ENCODE peak calls at places on chromosomes 13 and 19, in six cellular contexts. G, Z, O, B, I and U are unnamed samples. For H3K4me1, the result is how much of the 10 kb centered on the place peaks cover.

GRCh38 chr13:100916943-100917342 is 242.3 kb upstream of the TMTC4 start:
- DNase-seq in B (no peak), O (no peak), Z (no peak), G (no peak), I (no peak), U (no peak)

GRCh38 chr13:20580257-20580656 is 13.3 kb downstream of the IFT88 start:
- DNase-seq in B (no peak), G (no peak), Z (no peak), O (no peak), I (no peak), U (no peak)

GRCh38 chr13:94280357-94280756 is 199.1 kb downstream of the DCT start:
- DNase-seq in I (no peak), Z (no peak), G (no peak), B (no peak), O (no peak), U (no peak)

GRCh38 chr13:27257648-27258253 is 6.4 kb downstream of the RPL21 start:
- DNase-seq in B (no peak), Z (no peak), O (no peak), G (no peak), I (no peak), U (no peak)

GRCh38 chr19:15532779-15533521 is 24.6 kb downstream of the CYP4F22 start:
- DNase-seq in I (no peak), O (no peak), Z (peak), B (no peak), G (no peak), U (peak)

GRCh38 chr19:21463449-21464105 is 41.8 kb upstream of the ZNF429 start:
- DNase-seq in Z (no peak), G (peak), B (peak), O (no peak), I (no peak), U (no peak)

GRCh38 chr13:51895906-51896888 is 34.4 kb downstream of the CCDC70 start:
- DNase-seq in O (no peak), G (peak), Z (peak), B (peak), I (peak), U (no peak)

GRCh38 chr13:65613004-65613403 is 1617.1 kb downstream of the PCDH9 start:
- DNase-seq in Z (no peak), I (peak), B (no peak), O (no peak), G (no peak), U (no peak)

GRCh38 chr19:19597809-19598306 is 20.6 kb downstream of the PBX4 start:
- DNase-seq in Z (no peak), I (no peak), O (no peak), G (no peak), B (no peak), U (no peak)

GRCh38 chr13:107864543-107865460 is 350.5 kb downstream of the LIG4 start:
- DNase-seq in B (no peak), G (no peak), O (no peak), Z (peak), I (peak), U (no peak)

GRCh38 chr13:32443111-32443510 is 15.2 kb upstream of the N4BP2L1 start:
- DNase-seq in G (no peak), O (no peak), B (no peak), Z (peak), I (peak), U (no peak)

GRCh38 chr13:77878186-77878585 is 40.4 kb downstream of the EDNRB start:
- DNase-seq in G (no peak), I (no peak), Z (peak), B (no peak), O (no peak), U (no peak)

GRCh38 chr19:50505856-50506611 is 5.0 kb downstream of the JOSD2 start:
- DNase-seq in B (no peak), O (no peak), I (no peak), Z (no peak), G (peak), U (no peak)

GRCh38 chr13:24038405-24038804 is 122.1 kb upstream of the SPATA13 start:
- DNase-seq in Z (peak), B (no peak), O (no peak), G (no peak), I (no peak), U (no peak)

GRCh38 chr19:6728346-6728745 is 7.9 kb upstream of the C3 start:
- DNase-seq in O (no peak), I (peak), Z (no peak), B (peak), G (no peak), U (no peak)

GRCh38 chr13:33206425-33206824 is 79.1 kb downstream of the STARD13 start:
- DNase-seq in G (no peak), Z (peak), O (no peak), B (no peak), I (no peak), U (no peak)

GRCh38 chr19:6532244-6532999 is 1.6 kb downstream of the TNFSF9 start:
- DNase-seq in G (no peak), B (no peak), O (no peak), I (peak), Z (no peak), U (no peak)

GRCh38 chr13:24252136-24252535 is 57.2 kb upstream of the C1QTNF9 start:
- DNase-seq in B (no peak), O (no peak), Z (no peak), G (no peak), I (no peak), U (no peak)

GRCh38 chr13:77040835-77041234 is 13.9 kb upstream of the FBXL3 start:
- DNase-seq in G (no peak), I (no peak), B (no peak), O (no peak), Z (no peak), U (no peak)

GRCh38 chr19:8252922-8253589 is 43.9 kb downstream of the CERS4 start:
- DNase-seq in G (peak), O (peak), Z (peak), B (peak), I (peak), U (peak)

GRCh38 chr13:57438072-57438471 is 193.5 kb upstream of the PCDH17 start:
- DNase-seq in Z (no peak), B (no peak), G (no peak), O (peak), I (no peak), U (no peak)

GRCh38 chr13:96075953-96076543 is 13.9 kb upstream of the HS6ST3 start:
- DNase-seq in Z (peak), G (no peak), I (peak), O (no peak), B (no peak), U (no peak)

GRCh38 chr19:35582760-35583159 is 3.2 kb upstream of the PMIS2 start:
- DNase-seq in B (no peak), Z (no peak), I (no peak), O (no peak), G (no peak), U (no peak)

GRCh38 chr13:112456138-112457056 is 80.2 kb downstream of the SPACA7 start:
- DNase-seq in B (no peak), O (no peak), G (no peak), I (no peak), Z (no peak), U (no peak)

GRCh38 chr19:36482876-36483275 is 6.5 kb downstream of the ZNF566 start:
- DNase-seq in I (no peak), O (no peak), Z (no peak), G (no peak), B (no peak), U (no peak)

GRCh38 chr13:113741101-113741731 is 17.8 kb upstream of the TMEM255B start:
- DNase-seq in Z (no peak), B (peak), O (no peak), I (no peak), G (no peak), U (no peak)

GRCh38 chr13:48942131-48942530 is 33.6 kb upstream of the FNDC3A start:
- DNase-seq in Z (peak), G (no peak), O (no peak), B (no peak), I (no peak), U (no peak)

GRCh38 chr13:72536668-72537399 is 190.6 kb downstream of the MZT1 start:
- DNase-seq in B (peak), I (no peak), O (no peak), Z (no peak), G (no peak), U (no peak)

GRCh38 chr13:27022571-27023311 is 148.9 kb downstream of the USP12 start:
- DNase-seq in Z (no peak), O (no peak), B (no peak), G (no peak), I (no peak), U (no peak)

GRCh38 chr13:101218484-101218883 is 197.8 kb downstream of the NALCN start:
- DNase-seq in Z (peak), B (no peak), G (no peak), I (no peak), O (no peak), U (no peak)

GRCh38 chr13:96806750-96807149 is 187.5 kb downstream of the OXGR1 start:
- DNase-seq in O (no peak), G (no peak), Z (no peak), I (no peak), B (no peak), U (no peak)

GRCh38 chr13:80419416-80419815 is 78.5 kb upstream of the SPRY2 start:
- DNase-seq in B (no peak), Z (no peak), G (no peak), O (no peak), I (no peak), U (no peak)

GRCh38 chr13:19960673-19961015 is 2.1 kb downstream of the ZMYM2 start:
- DNase-seq in B (no peak), O (no peak), I (no peak), Z (peak), G (no peak), U (no peak)

GRCh38 chr19:3821857-3822364 is 35.7 kb upstream of the MATK start:
- DNase-seq in Z (peak), I (peak), O (peak), G (peak), B (peak), U (peak)

GRCh38 chr19:54556194-54556593 is 17.4 kb upstream of the LILRA2 start:
- DNase-seq in B (no peak), G (no peak), O (no peak), I (no peak), Z (no peak), U (no peak)

GRCh38 chr19:16036941-16037340 is 39.4 kb upstream of the TPM4 start:
- DNase-seq in O (no peak), B (no peak), G (no peak), Z (no peak), I (no peak), U (no peak)

GRCh38 chr19:30662211-30662861 is 290.2 kb downstream of the ZNF536 start:
- DNase-seq in I (no peak), G (no peak), O (no peak), Z (peak), B (peak), U (no peak)

GRCh38 chr13:46165485-46166220 is 16.3 kb downstream of the LCP1 start:
- DNase-seq in G (no peak), O (no peak), I (peak), B (no peak), Z (no peak), U (no peak)

DNA sequence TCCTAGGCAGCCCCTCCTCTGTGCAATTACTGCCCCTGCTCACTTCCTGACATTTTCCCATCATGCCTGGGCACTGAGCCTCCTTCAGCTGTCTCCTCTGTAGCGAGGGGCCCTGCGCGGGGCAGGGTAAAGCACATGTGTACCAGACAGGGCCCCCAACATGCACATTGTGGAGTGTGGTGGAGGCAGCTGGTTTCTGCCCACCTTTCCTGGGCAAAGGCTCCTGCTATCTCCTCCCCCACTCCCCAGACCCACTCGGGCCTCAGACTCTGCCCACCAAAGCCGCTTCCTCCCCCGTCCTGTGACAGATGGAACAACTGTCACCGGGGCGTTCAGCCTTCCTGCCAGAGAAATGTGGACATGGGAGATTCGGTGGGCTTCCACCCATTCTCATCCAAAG is 2.9 kb upstream of the KPTN start:
- DNase-seq in G (no peak), I (peak), Z (no peak), B (peak), O (peak), U (no peak)
- H3K4me3 ChIP-seq in G (no peak), I (peak), Z (no peak), B (no peak), O (no peak), U (no peak)

DNA sequence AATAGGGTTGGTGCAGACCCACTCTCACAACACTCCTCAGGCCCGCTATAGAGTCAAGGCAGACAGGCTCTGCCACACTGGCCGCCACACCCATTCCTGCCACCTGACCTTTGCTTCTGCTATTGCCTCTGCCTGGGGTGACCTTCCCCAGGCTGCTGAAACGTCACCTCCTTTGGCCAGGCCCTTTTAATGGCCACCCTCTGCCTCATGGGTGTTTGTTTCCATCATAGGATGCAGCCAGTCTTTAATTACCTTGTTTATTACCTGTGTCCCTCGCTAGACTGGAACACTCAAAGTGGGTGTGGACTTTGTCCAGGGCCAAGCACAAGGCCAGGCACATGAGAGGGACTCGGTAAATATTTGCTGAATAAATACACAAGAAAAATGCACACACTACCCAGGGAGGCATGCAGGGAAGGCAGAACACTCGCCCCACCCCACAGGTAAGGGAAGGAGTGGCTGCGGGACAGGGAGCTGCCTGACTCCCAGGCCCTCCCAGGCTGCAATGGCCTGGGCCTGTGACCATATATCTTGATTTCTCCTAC is 3.2 kb downstream of the LSM4 start:
- DNase-seq in B (no peak), I (no peak), G (no peak), O (no peak), Z (no peak), U (no peak)
- H3K4me1 ChIP-seq in B (under half), I (under half), G (under half), O (under half), Z (under half), U (under half)

GRCh38 chr19:56088454-56089215 is 32.5 kb downstream of the ZNF787 start:
- DNase-seq in I (no peak), G (no peak), B (no peak), Z (no peak), O (no peak), U (no peak)

GRCh38 chr19:56087647-56088346 is 33.3 kb downstream of the ZNF787 start:
- DNase-seq in B (no peak), G (no peak), Z (no peak), O (no peak), I (no peak), U (no peak)

GRCh38 chr19:56086671-56087430 is 34.2 kb downstream of the ZNF787 start:
- DNase-seq in I (no peak), B (no peak), O (no peak), G (no peak), Z (no peak), U (no peak)

GRCh38 chr19:56091066-56091490 is 30.0 kb downstream of the ZNF787 start:
- DNase-seq in I (no peak), G (no peak), B (no peak), O (no peak), Z (peak), U (no peak)

GRCh38 chr19:56089344-56089743 is 31.8 kb downstream of the ZNF787 start:
- DNase-seq in Z (no peak), B (no peak), O (no peak), I (no peak), G (no peak), U (no peak)
- H3K27ac ChIP-seq in Z (no peak), B (no peak), O (no peak), I (no peak), G (no peak), U (no peak)

GRCh38 chr19:2240881-2241760 is 4.5 kb downstream of the SF3A2 start:
- DNase-seq in I (no peak), O (no peak), B (peak), G (no peak), Z (peak), U (no peak)
- H3K4me3 ChIP-seq in I (peak), O (no peak), B (no peak), G (no peak), Z (peak), U (no peak)

GRCh38 chr19:49421878-49422202 is 1.4 kb downstream of the PTH2 start:
- DNase-seq in O (no peak), B (no peak), G (no peak), I (no peak), Z (no peak), U (no peak)

GRCh38 chr19:49421039-49421877 is 2.0 kb downstream of the PTH2 start:
- DNase-seq in B (peak), Z (peak), G (peak), I (peak), O (no peak), U (no peak)

GRCh38 chr19:49417090-49417489 is 6.2 kb downstream of the PTH2 start:
- DNase-seq in G (no peak), I (peak), O (no peak), Z (no peak), B (no peak), U (no peak)

GRCh38 chr19:49420227-49420626 is 3.0 kb downstream of the PTH2 start:
- DNase-seq in I (no peak), O (no peak), Z (no peak), G (no peak), B (no peak), U (no peak)

DNA sequence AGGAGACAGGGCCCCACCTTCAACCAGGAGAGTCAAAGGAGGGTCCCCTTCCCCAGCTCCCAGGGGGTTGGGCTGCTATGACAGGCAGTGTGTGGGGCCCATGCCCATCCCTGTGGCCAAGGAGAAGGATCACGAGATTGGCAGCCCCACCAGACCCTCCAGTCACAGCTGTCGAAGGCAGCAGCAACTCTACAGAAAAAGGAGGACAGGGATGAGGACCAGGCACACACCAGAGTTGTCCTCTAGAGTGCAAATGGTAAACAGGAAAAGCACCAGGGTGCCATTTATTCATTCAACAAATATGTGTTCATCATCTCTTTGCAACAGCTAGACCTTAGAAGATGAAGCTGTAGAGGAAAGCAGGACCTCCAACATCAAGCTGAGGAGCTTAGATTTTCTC is 4.1 kb downstream of the PTH2 start:
- DNase-seq in I (no peak), Z (no peak), O (no peak), B (no peak), G (no peak), U (no peak)
- H3K4me1 ChIP-seq in I (half or more), Z (under half), O (under half), B (under half), G (under half), U (under half)

GRCh38 chr13:43057653-43058317 is 34.4 kb downstream of the DNAJC15 start:
- DNase-seq in B (no peak), O (no peak), G (no peak), Z (no peak), I (peak), U (no peak)
- H3K27ac ChIP-seq in B (peak), O (no peak), G (peak), Z (peak), I (peak), U (no peak)

GRCh38 chr19:18170714-18171255 is 2.8 kb upstream of the IFI30 start:
- DNase-seq in I (peak), B (no peak), G (no peak), Z (no peak), O (peak), U (no peak)
- H3K4me3 ChIP-seq in I (peak), B (no peak), G (no peak), Z (no peak), O (no peak), U (no peak)

GRCh38 chr13:42276683-42277082 is 4.7 kb downstream of the AKAP11 start:
- DNase-seq in O (no peak), B (no peak), Z (no peak), I (peak), G (no peak), U (no peak)

GRCh38 chr13:42272776-42273175 is 824 bp downstream of the AKAP11 start:
- DNase-seq in Z (peak), O (no peak), B (no peak), G (no peak), I (no peak), U (no peak)

GRCh38 chr13:42274386-42275097 is 2.6 kb downstream of the AKAP11 start:
- DNase-seq in O (no peak), G (no peak), Z (no peak), B (peak), I (peak), U (no peak)

GRCh38 chr13:42275506-42275905 is 3.6 kb downstream of the AKAP11 start:
- DNase-seq in O (no peak), G (no peak), B (no peak), I (peak), Z (no peak), U (no peak)

GRCh38 chr13:42275098-42275471 is 3.1 kb downstream of the AKAP11 start:
- DNase-seq in G (no peak), Z (peak), O (no peak), I (peak), B (no peak), U (no peak)
- H3K4me1 ChIP-seq in G (under half), Z (under half), O (under half), I (half or more), B (under half), U (under half)

DNA sequence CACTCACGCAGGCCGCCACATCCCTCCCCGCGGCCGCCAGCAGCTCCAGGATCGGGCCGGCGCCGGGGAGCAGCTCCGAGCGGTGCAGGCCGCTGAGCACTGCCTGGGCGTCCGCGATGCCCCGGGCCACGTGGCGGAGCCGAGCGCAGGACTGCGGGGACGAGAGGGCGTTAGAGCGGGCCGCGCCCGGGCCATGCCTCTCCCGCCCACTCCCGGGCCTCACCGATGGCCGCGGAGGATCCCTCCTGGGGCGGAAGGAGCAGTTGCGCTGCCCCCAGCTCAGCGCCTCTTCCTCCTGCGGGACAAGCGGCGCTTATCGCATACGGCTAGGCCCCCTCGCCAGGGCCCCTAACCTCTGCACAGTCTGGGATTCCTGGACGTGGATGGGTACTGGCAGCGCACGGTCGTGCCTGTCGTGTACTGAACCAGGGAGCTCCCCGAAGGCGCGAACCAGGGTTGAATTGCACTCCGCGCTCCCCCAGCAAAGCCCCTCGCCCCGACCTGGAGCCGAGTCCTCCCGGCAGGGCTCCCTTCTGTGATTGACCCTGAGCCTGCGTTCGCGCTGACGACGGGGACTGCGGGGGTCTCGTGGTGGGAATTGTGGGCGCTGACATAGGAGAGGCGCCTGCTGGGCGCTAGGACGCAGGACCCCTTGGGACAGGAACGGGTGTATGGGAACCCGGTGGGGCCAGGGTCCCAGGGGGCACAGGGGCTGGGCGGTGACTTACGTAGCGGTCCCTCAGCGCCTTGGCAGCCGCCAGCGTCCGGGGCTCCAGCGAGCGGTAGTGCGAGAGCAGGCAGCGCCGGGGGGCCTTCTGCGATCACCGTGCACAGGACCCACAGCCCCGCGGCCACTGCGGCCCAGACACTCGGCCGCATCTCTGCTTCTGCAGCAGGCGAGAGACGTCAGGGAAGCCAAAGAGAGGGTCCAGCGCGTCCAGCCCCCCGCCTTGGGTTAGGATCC is 673 bp downstream of the IFNL4 start:
- DNase-seq in G (no peak), I (no peak), O (no peak), B (no peak), Z (peak), U (no peak)
- H3K27ac ChIP-seq in G (no peak), I (no peak), O (no peak), B (no peak), Z (no peak), U (no peak)